ENCODE peak calls at places on chromosomes 12 and 14, in six cellular contexts. J is right lobe of liver; W is tibial nerve; C is T-helper 2 cell; N is T-helper 1 cell; G is stimulated activated CD4-positive, alpha-beta T cell treated with anti-CD3 and anti-CD28 coated beads, Interleukin-1b, Interleukin-23, amount 100 ng/mL, for 4 hours. V is an unnamed sample.

GRCh38 chr12:6960291-6961277 is 9.4 kb downstream of the PTPN6 start:
- DNase-seq in W (no peak), J (peak), C (no peak), G (no peak), N (peak), V (no peak)

GRCh38 chr14:52455291-52456088 is 96.8 kb downstream of the TXNDC16 start:
- DNase-seq in N (no peak), G (no peak), C (no peak), W (no peak), J (no peak), V (no peak)

GRCh38 chr12:69879007-69879960 is 54.3 kb downstream of the MYRFL start:
- DNase-seq in C (no peak), W (peak), J (peak), G (peak), N (peak), V (peak)

GRCh38 chr12:23028158-23028802 is 403.3 kb downstream of the ETNK1 start:
- DNase-seq in N (no peak), J (no peak), G (no peak), C (no peak), W (no peak), V (no peak)

GRCh38 chr14:67428501-67429031 is 16.6 kb upstream of the PLEK2 start:
- DNase-seq in N (no peak), J (no peak), G (no peak), W (no peak), C (no peak), V (no peak)

GRCh38 chr12:16350682-16351081 is 3.2 kb downstream of the MGST1 start:
- DNase-seq in C (no peak), W (peak), N (no peak), G (no peak), J (no peak), V (peak)

GRCh38 chr14:52834440-52834842 is 43.0 kb upstream of the GNPNAT1 start:
- DNase-seq in G (no peak), J (no peak), N (no peak), W (no peak), C (no peak), V (no peak)

GRCh38 chr12:57235728-57236131 is 6.2 kb downstream of the SHMT2 start:
- DNase-seq in N (no peak), C (no peak), J (no peak), W (no peak), G (no peak), V (no peak)

GRCh38 chr12:91529829-91530228 is 347.2 kb upstream of the DCN start:
- DNase-seq in J (no peak), G (no peak), C (no peak), N (no peak), W (no peak), V (no peak)

GRCh38 chr12:72346331-72346944 is 74.3 kb downstream of the TRHDE start:
- DNase-seq in J (no peak), C (no peak), W (peak), G (no peak), N (peak), V (peak)

GRCh38 chr12:106138646-106139421 is at the start of gene NUAK1:
- DNase-seq in N (no peak), J (peak), C (no peak), G (no peak), W (no peak), V (peak)

GRCh38 chr14:24928501-24928900 is 121.4 kb downstream of the STXBP6 start:
- DNase-seq in W (no peak), G (no peak), J (no peak), N (no peak), C (no peak), V (no peak)

GRCh38 chr12:58502236-58502635 is 418.1 kb downstream of the LRIG3 start:
- DNase-seq in W (no peak), G (no peak), C (no peak), N (no peak), J (no peak), V (no peak)

GRCh38 chr12:107448198-107448597 is 237.4 kb upstream of the PWP1 start:
- DNase-seq in J (no peak), N (no peak), W (no peak), C (no peak), G (no peak), V (no peak)

GRCh38 chr12:104596128-104596799 is 139.5 kb downstream of the CHST11 start:
- DNase-seq in J (no peak), G (no peak), W (peak), N (no peak), C (no peak), V (no peak)

GRCh38 chr12:65699251-65699650 is 125.0 kb upstream of the HMGA2 start:
- DNase-seq in C (no peak), W (no peak), N (no peak), J (no peak), G (no peak), V (no peak)

GRCh38 chr14:76786556-76786955 is 25.3 kb downstream of the VASH1 start:
- DNase-seq in N (no peak), J (no peak), G (no peak), C (no peak), W (no peak), V (peak)

GRCh38 chr12:108955225-108955835 is 65.5 kb downstream of the SVOP start:
- DNase-seq in G (no peak), C (no peak), J (no peak), W (no peak), N (no peak), V (peak)

V was measured in cerebellum.